ENCODE peak calls at places on chromosomes 4 and X, in seven cellular contexts. R is HEK293T; T is naive thymus-derived CD4-positive, alpha-beta T cell; J is substantia nigra; U is neural progenitor cell; N is AG04450; M is CD4-positive, alpha-beta T cell. V is an unnamed sample.

GRCh38 chr4:100100985-100101384 is 89.3 kb downstream of the DDIT4L start:
- DNase-seq in T (no peak), N (no peak), U (peak), R (no peak), J (no peak), M (no peak), V (no peak)

GRCh38 chr4:89114100-89114499 is 2.8 kb downstream of the TIGD2 start:
- DNase-seq in N (no peak), M (no peak), J (no peak), U (no peak), T (no peak), R (no peak), V (no peak)

GRCh38 chr4:101621120-101621519 is 169.4 kb upstream of the BANK1 start:
- DNase-seq in J (no peak), M (no peak), N (no peak), U (no peak), T (no peak), R (no peak), V (no peak)

GRCh38 chr4:54099287-54099958 is 540 bp upstream of the GSX2 start:
- DNase-seq in N (no peak), M (no peak), J (no peak), U (peak), R (no peak), T (no peak), V (no peak)

GRCh38 chrX:131987252-131987651 is 35.9 kb upstream of the STK26 start:
- DNase-seq in R (no peak), N (no peak), U (no peak), T (peak), M (no peak), J (no peak), V (no peak)

GRCh38 chr4:121182296-121182695 is 18.2 kb upstream of the TNIP3 start:
- DNase-seq in R (no peak), M (peak), T (peak), N (no peak), U (no peak), J (no peak), V (no peak)

GRCh38 chr4:168766537-168767316 is 243.3 kb downstream of the CBR4 start:
- DNase-seq in R (no peak), M (no peak), T (no peak), J (no peak), U (no peak), N (no peak), V (no peak)

GRCh38 chr4:82525287-82525898 is 36.4 kb downstream of the TMEM150C start:
- DNase-seq in U (no peak), N (no peak), R (no peak), T (no peak), J (no peak), M (no peak), V (no peak)

GRCh38 chr4:29708473-29708872 is 1011.7 kb upstream of the PCDH7 start:
- DNase-seq in U (peak), M (no peak), N (peak), J (no peak), T (no peak), R (no peak), V (no peak)

GRCh38 chrX:29257516-29257915 is 670.3 kb downstream of the IL1RAPL1 start:
- DNase-seq in U (no peak), J (no peak), R (no peak), T (no peak), N (peak), M (no peak), V (no peak)

GRCh38 chrX:150361070-150361776 is 1.9 kb upstream of the MAMLD1 start:
- DNase-seq in J (no peak), U (peak), T (peak), N (no peak), M (no peak), R (no peak), V (no peak)

GRCh38 chr4:122293374-122294365 is 85.1 kb upstream of the ADAD1 start:
- DNase-seq in N (no peak), T (no peak), J (no peak), U (no peak), M (no peak), R (no peak), V (no peak)

GRCh38 chrX:53321216-53321942 is 40.0 kb upstream of the IQSEC2 start:
- DNase-seq in T (no peak), N (no peak), J (no peak), M (no peak), R (no peak), U (peak), V (no peak)

GRCh38 chr4:150999091-150999490 is 16.0 kb downstream of the LRBA start:
- DNase-seq in M (no peak), R (no peak), J (no peak), T (no peak), U (no peak), N (no peak), V (no peak)

GRCh38 chr4:65999518-65999871 is 329.2 kb upstream of the EPHA5 start:
- DNase-seq in R (peak), T (no peak), N (no peak), U (no peak), M (no peak), J (no peak), V (no peak)

V was measured in GOT3.